ENCODE peak calls at places on chromosomes 3 and 15, in seven cellular contexts. A is left lung, E is fibroblast of pulmonary artery, U is head of caudate nucleus, P is occipital lobe, Y is NCI-H1694 treated with DMSO at 0.1 percent for 48 hours, X is endothelial cell. T is an unnamed sample.

GRCh38 chr3:20637729-20638128 is 451.7 kb upstream of the SGO1 start:
- DNase-seq in U (no peak), P (no peak), Y (no peak), A (no peak), X (no peak), E (peak), T (no peak)

GRCh38 chr15:40891810-40892448 is 2.3 kb upstream of the VPS18 start:
- DNase-seq in U (peak), E (peak), P (peak), X (peak), Y (peak), A (no peak), T (peak)

GRCh38 chr3:107456501-107456900 is 66.3 kb upstream of the BBX start:
- DNase-seq in Y (no peak), U (no peak), E (no peak), X (no peak), A (no peak), P (no peak), T (no peak)

GRCh38 chr3:184085389-184085852 is 11.4 kb upstream of the HTR3E start:
- DNase-seq in X (no peak), Y (no peak), U (no peak), A (no peak), E (peak), P (no peak), T (no peak)

GRCh38 chr3:57793737-57794187 is 37.7 kb downstream of the SLMAP start:
- DNase-seq in P (no peak), U (no peak), Y (no peak), A (no peak), E (peak), X (no peak), T (no peak)

GRCh38 chr3:69509288-69509687 is 123.4 kb upstream of the FRMD4B start:
- DNase-seq in U (no peak), X (no peak), A (no peak), Y (no peak), E (no peak), P (no peak), T (no peak)

GRCh38 chr3:151553873-151554272 is 93.0 kb upstream of the IGSF10 start:
- DNase-seq in Y (no peak), A (peak), X (no peak), E (peak), P (no peak), U (no peak), T (no peak)

GRCh38 chr3:117263735-117264134 is 554.2 kb downstream of the TUSC7 start:
- DNase-seq in X (no peak), E (no peak), U (no peak), A (no peak), Y (no peak), P (no peak), T (no peak)